ENCODE peak calls at places on chromosomes 2 and 18, in four cellular contexts. One of them, this sample, is unnamed.

GRCh38 chr18:9952633-9953416 is 39.0 kb downstream of the VAPA start:
- DNase-seq in Peyer's patch: no peak
- DNase-seq in sigmoid colon: no peak
- DNase-seq in HCT116: no peak
- DNase-seq in this sample: no peak

GRCh38 chr18:48838921-48839818 is 111.6 kb downstream of the SMAD7 start:
- DNase-seq in Peyer's patch: no peak
- DNase-seq in sigmoid colon: no peak
- DNase-seq in HCT116: no peak
- DNase-seq in this sample: peak; percentile 62

GRCh38 chr18:23136326-23137092 is 1.2 kb downstream of the CABLES1 start:
- DNase-seq in Peyer's patch: peak; percentile 71
- DNase-seq in sigmoid colon: no peak
- DNase-seq in HCT116: no peak
- DNase-seq in this sample: peak; percentile 50

GRCh38 chr2:234044157-234044556 is 6.3 kb upstream of the SPP2 start:
- DNase-seq in Peyer's patch: no peak
- DNase-seq in sigmoid colon: no peak
- DNase-seq in HCT116: peak; percentile 18
- DNase-seq in this sample: no peak

GRCh38 chr2:191043438-191043837 is 29.5 kb upstream of the STAT1 start:
- DNase-seq in Peyer's patch: no peak
- DNase-seq in sigmoid colon: no peak
- DNase-seq in HCT116: no peak
- DNase-seq in this sample: no peak

GRCh38 chr18:25832008-25832604 is 258.3 kb downstream of the SS18 start:
- DNase-seq in Peyer's patch: peak; percentile 62
- DNase-seq in sigmoid colon: no peak
- DNase-seq in HCT116: peak; percentile 6
- DNase-seq in this sample: peak; percentile 70

GRCh38 chr2:172437419-172438063 is 10.2 kb downstream of the ITGA6 start:
- DNase-seq in Peyer's patch: no peak
- DNase-seq in sigmoid colon: no peak
- DNase-seq in HCT116: no peak
- DNase-seq in this sample: no peak

GRCh38 chr2:213834331-213834730 is 550.1 kb downstream of the SPAG16 start:
- DNase-seq in Peyer's patch: no peak
- DNase-seq in sigmoid colon: no peak
- DNase-seq in HCT116: peak; percentile 6
- DNase-seq in this sample: no peak

GRCh38 chr2:80987466-80987865 is 682.9 kb upstream of the LRRTM1 start:
- DNase-seq in Peyer's patch: no peak
- DNase-seq in sigmoid colon: no peak
- DNase-seq in HCT116: no peak
- DNase-seq in this sample: no peak
- H3K9me3 ChIP-seq in Peyer's patch: no peaks in the 10 kb centered on the region
- H3K9me3 ChIP-seq in sigmoid colon: peaks cover 8% of the 10 kb centered on the region
- H3K9me3 ChIP-seq in HCT116: no peaks in the 10 kb centered on the region
- H3K9me3 ChIP-seq in this sample: peaks cover 12% of the 10 kb centered on the region

GRCh38 chr2:165791811-165792454 is 2.1 kb downstream of the GALNT3 start:
- DNase-seq in Peyer's patch: no peak
- DNase-seq in sigmoid colon: no peak
- DNase-seq in HCT116: no peak
- DNase-seq in this sample: no peak

GRCh38 chr2:165794520-165794882 is 454 bp upstream of the GALNT3 start:
- DNase-seq in Peyer's patch: no peak
- DNase-seq in sigmoid colon: peak; percentile 57
- DNase-seq in HCT116: peak; percentile 6
- DNase-seq in this sample: peak; percentile 12

GRCh38 chr2:165793161-165793778 is 777 bp downstream of the GALNT3 start:
- DNase-seq in Peyer's patch: peak; percentile 65
- DNase-seq in sigmoid colon: no peak
- DNase-seq in HCT116: peak; percentile 13
- DNase-seq in this sample: no peak

GRCh38 chr2:165795011-165795410 is 964 bp upstream of the GALNT3 start:
- DNase-seq in Peyer's patch: no peak
- DNase-seq in sigmoid colon: no peak
- DNase-seq in HCT116: no peak
- DNase-seq in this sample: no peak

DNA sequence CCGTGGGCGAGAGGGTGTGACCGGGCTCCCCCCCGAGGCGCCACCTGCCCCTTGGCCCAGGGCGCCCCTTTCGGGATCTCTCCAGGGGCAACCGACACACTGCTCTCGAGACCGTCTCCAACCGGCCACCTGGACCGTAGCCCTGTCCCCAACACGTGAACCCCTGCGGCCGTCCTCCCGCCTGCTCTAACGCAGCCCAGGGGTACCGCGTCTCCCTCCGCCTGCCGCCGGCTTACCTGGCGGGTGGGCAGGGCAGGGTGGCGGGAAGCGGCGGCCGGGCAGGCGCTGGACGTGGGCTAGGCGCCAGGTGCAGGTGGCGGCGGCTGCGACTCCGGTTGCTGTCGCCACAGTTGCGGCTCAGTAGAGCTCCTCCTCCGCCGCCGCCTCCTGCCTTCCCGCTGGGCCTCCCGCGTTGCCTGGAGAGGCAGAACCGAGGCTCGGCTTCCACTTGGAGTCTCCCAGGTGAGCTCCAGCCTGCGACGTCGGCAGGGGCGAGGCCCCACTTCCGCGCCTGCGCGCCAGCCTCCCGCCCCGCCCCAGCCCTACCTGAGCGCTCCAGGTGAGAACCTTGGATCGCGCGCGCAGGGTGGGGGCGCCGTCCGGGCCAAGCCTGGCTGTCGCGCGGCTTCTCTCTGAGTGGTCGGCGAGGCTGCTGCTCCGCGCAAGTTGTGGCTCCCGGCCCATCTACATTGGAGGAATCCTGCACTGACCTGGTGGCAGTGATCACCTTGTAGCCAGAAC is at the start of gene GALNT3:
- DNase-seq in Peyer's patch: peak; percentile 96
- DNase-seq in sigmoid colon: peak; percentile 65
- DNase-seq in HCT116: peak; percentile 64
- DNase-seq in this sample: peak; percentile 24
- TF ChIP-seq POLR2A in Peyer's patch: peak; percentile 95
- TF ChIP-seq POLR2A in sigmoid colon: no peak
- TF ChIP-seq POLR2A in HCT116: no peak
- TF ChIP-seq POLR2A in this sample: no peak

GRCh38 chr2:225100269-225100668 is 58.0 kb upstream of the DOCK10 start:
- DNase-seq in Peyer's patch: no peak
- DNase-seq in sigmoid colon: no peak
- DNase-seq in HCT116: no peak
- DNase-seq in this sample: no peak

GRCh38 chr2:225097035-225097434 is 54.8 kb upstream of the DOCK10 start:
- DNase-seq in Peyer's patch: no peak
- DNase-seq in sigmoid colon: no peak
- DNase-seq in HCT116: no peak
- DNase-seq in this sample: no peak

GRCh38 chr2:225103737-225104141 is 61.5 kb upstream of the DOCK10 start:
- DNase-seq in Peyer's patch: no peak
- DNase-seq in sigmoid colon: no peak
- DNase-seq in HCT116: no peak
- DNase-seq in this sample: no peak

GRCh38 chr2:225104321-225104720 is 62.1 kb upstream of the DOCK10 start:
- DNase-seq in Peyer's patch: no peak
- DNase-seq in sigmoid colon: no peak
- DNase-seq in HCT116: no peak
- DNase-seq in this sample: no peak

GRCh38 chr2:225100856-225101294 is 58.6 kb upstream of the DOCK10 start:
- DNase-seq in Peyer's patch: no peak
- DNase-seq in sigmoid colon: no peak
- DNase-seq in HCT116: peak; percentile 48
- DNase-seq in this sample: no peak
- H3K9me3 ChIP-seq in Peyer's patch: no peaks in the 10 kb centered on the region
- H3K9me3 ChIP-seq in sigmoid colon: no peaks in the 10 kb centered on the region
- H3K9me3 ChIP-seq in HCT116: no peaks in the 10 kb centered on the region
- H3K9me3 ChIP-seq in this sample: no peaks in the 10 kb centered on the region

DNA sequence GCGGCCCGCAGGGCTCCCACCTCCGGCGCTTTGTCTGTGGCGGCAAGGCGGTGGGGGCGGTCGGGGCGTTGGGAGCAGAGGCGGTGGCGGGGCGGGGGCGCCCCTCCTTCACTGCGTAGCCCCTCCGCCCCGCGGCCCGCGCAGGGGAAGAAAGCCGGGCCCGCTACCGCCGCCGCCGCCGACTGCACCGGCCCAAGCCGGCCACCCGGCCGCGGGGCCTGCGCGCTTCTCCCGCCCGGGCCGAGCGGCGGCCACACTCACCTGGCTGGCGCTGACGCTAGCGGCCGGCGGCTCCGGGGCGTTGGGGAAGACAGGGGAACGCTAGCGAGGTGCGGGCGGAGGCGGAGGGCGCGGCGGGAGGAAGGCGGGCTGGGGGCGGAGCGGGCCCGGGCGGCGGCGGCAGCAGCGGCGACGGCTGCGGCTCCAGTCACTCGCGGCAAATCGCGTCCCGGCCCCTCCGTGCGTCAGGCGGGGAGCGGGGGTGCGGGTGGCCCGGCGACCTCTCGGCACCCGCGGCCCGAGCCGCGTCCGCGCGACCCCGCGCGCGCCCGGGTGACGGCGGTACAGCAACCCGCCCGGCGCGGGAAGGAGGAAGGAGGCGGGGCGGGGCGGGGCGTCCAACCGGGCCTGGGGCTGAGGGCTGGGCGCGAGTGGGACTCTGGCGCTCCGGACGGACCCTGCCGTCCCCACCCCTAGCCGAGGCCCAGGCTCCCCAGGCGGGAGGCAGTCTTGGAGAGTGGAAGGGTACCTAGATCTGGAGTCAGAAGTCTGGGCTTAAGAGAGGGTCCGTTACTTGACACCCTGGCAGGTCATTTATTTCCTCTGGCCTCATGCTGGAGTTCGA is at the start of gene SESTD1:
- DNase-seq in Peyer's patch: peak; percentile 85
- DNase-seq in sigmoid colon: peak; percentile 85
- DNase-seq in HCT116: no peak
- DNase-seq in this sample: peak; percentile 74
- TF ChIP-seq POLR2A in Peyer's patch: peak; percentile 28
- TF ChIP-seq POLR2A in sigmoid colon: no peak
- TF ChIP-seq POLR2A in HCT116: peak; percentile 33
- TF ChIP-seq POLR2A in this sample: no peak